ENCODE peak calls at places on chromosomes 2 and 18, in five cellular contexts. G is H4, A is T follicular helper cell, M is HL-60, K is NCI-H345. Z is an unnamed sample.
A peak's percentile ranks its signal among the peaks of the same experiment; 100 is the strongest.

GRCh38 chr2:189500456-189501160 is 59.3 kb downstream of the WDR75 start:
- DNase-seq in G (no peak), A (no peak), M (no peak), K (no peak), Z (no peak)

GRCh38 chr18:43886341-43886740 is 609.1 kb upstream of the SYT4 start:
- DNase-seq in G (no peak), A (no peak), M (no peak), K (peak; percentile 83), Z (no peak)

GRCh38 chr2:230230087-230230486 is 4.6 kb downstream of the SP140 start:
- DNase-seq in G (peak; percentile 67), A (no peak), M (peak; percentile 39), K (no peak), Z (peak; percentile 88)

GRCh38 chr2:11691071-11691660 is 21.2 kb upstream of the NTSR2 start:
- DNase-seq in G (no peak), A (no peak), M (peak; percentile 31), K (no peak), Z (no peak)

GRCh38 chr2:111196435-111196834 is 75.7 kb downstream of the BCL2L11 start:
- DNase-seq in G (no peak), A (no peak), M (no peak), K (no peak), Z (no peak)

GRCh38 chr2:157692768-157693167 is 64.1 kb upstream of the ACVR1C start:
- DNase-seq in G (peak; percentile 92), A (no peak), M (no peak), K (no peak), Z (peak; percentile 77)

GRCh38 chr18:23588836-23589560 is 2.7 kb upstream of the NPC1 start:
- DNase-seq in G (peak; percentile 80), A (no peak), M (no peak), K (no peak), Z (peak; percentile 38)

GRCh38 chr18:46466236-46467160 is 190.5 kb downstream of the LOXHD1 start:
- DNase-seq in G (no peak), A (no peak), M (no peak), K (no peak), Z (no peak)

GRCh38 chr2:120729410-120730052 is 6.1 kb upstream of the GLI2 start:
- DNase-seq in G (peak; percentile 71), A (no peak), M (no peak), K (no peak), Z (peak; percentile 87)

GRCh38 chr2:162574615-162575452 is 230.9 kb downstream of the GCA start:
- DNase-seq in G (no peak), A (no peak), M (no peak), K (no peak), Z (no peak)

GRCh38 chr2:16774980-16775963 is 109.6 kb upstream of the CYRIA start:
- DNase-seq in G (no peak), A (no peak), M (no peak), K (no peak), Z (peak; percentile 9)

Z was measured in mesenchymal stem cell.